ENCODE peak calls at places on chromosomes 12 and 14, in five cellular contexts. B, J, U, T and D are unnamed samples.

GRCh38 chr12:117188961-117189724 is 1.1 kb downstream of the FBXO21 start:
- DNase-seq in B (peak; percentile 72), T (no peak), J (peak; percentile 19), U (no peak), D (no peak)

GRCh38 chr12:95158919-95159318 is 58.3 kb downstream of the FGD6 start:
- DNase-seq in U (no peak), T (no peak), J (no peak), B (no peak), D (no peak)

GRCh38 chr14:31411218-31411727 is 9.1 kb downstream of the HEATR5A start:
- DNase-seq in J (no peak), B (peak; percentile 59), U (no peak), T (no peak), D (no peak)

GRCh38 chr12:131208425-131208824 is 254.7 kb downstream of the ADGRD1 start:
- DNase-seq in U (no peak), J (no peak), T (no peak), B (no peak), D (no peak)

GRCh38 chr12:32765906-32766305 is 10.2 kb upstream of the YARS2 start:
- DNase-seq in J (no peak), U (no peak), B (no peak), T (no peak), D (no peak)

GRCh38 chr14:37343307-37344094 is 145.8 kb downstream of the MIPOL1 start:
- DNase-seq in T (no peak), U (no peak), B (peak; percentile 48), J (no peak), D (no peak)

GRCh38 chr12:48237048-48237630 is 34.0 kb upstream of the OR10AD1 start:
- DNase-seq in U (no peak), T (no peak), J (no peak), B (no peak), D (no peak)

GRCh38 chr14:105496831-105497591 is 6.0 kb downstream of the TEDC1 start:
- DNase-seq in B (no peak), T (no peak), J (no peak), U (no peak), D (no peak)

GRCh38 chr12:103930787-103931536 is 752 bp downstream of the HSP90B1 start:
- DNase-seq in U (no peak), B (peak; percentile 30), J (peak; percentile 42), T (peak; percentile 47), D (no peak)

GRCh38 chr12:123265851-123266678 is 5.6 kb downstream of the CDK2AP1 start:
- DNase-seq in B (no peak), T (no peak), U (no peak), J (no peak), D (no peak)

GRCh38 chr14:83632375-83632774 is 1897.6 kb upstream of the FLRT2 start:
- DNase-seq in U (no peak), T (no peak), B (no peak), J (no peak), D (no peak)
- TF ChIP-seq RCOR1 in U (no peak), T (no peak), B (no peak), J (no peak), D (no peak)

GRCh38 chr12:49962861-49963765 is 1.4 kb downstream of the AQP5 start:
- DNase-seq in T (no peak), J (peak; percentile 65), B (no peak), U (no peak), D (no peak)
- TF ChIP-seq RCOR1 in T (no peak), J (no peak), B (no peak), U (no peak), D (no peak)

GRCh38 chr14:55536208-55536708 is 43.7 kb upstream of the KTN1 start:
- DNase-seq in B (no peak), J (no peak), U (no peak), T (no peak), D (no peak)

GRCh38 chr14:55535521-55536207 is 44.3 kb upstream of the KTN1 start:
- DNase-seq in J (no peak), U (no peak), T (no peak), B (peak; percentile 23), D (no peak)

GRCh38 chr14:55530464-55530863 is 49.5 kb upstream of the KTN1 start:
- DNase-seq in U (no peak), T (no peak), B (no peak), J (no peak), D (no peak)

GRCh38 chr14:55533960-55534359 is 46.0 kb upstream of the KTN1 start:
- DNase-seq in J (no peak), T (no peak), U (no peak), B (no peak), D (no peak)

DNA sequence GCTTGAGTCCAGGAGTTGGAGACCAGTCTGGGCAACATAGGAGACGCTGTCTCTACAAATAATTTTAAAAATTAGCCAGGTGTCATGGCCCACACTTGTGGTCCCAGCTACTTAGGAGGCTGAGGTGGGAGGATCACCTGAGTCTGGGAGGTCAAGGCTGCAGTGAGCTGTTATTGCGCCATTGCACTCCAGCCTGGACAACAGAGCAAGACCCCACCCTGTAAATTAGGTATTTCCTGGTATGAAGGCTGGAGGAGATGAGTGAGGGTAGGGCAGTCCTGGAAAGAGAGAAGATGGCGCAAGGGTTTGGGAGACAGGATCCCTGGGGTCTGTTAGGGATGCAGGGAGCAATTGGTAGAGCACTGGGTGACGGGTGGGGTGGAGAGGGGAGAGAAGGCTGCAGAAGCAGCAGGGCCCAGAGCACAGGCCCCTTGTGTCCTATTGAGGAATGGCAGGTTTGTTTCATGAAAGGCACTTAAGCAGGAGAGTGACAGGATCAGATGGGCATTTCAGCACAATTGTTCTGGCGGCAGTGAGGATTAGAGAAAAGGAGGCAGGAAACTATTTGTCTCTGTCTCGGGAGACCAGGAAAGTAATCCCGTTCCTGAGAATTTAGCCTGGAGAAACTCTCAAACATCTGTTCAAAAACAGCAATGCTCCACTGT is 47.2 kb upstream of the KTN1 start:
- DNase-seq in J (no peak), U (no peak), T (no peak), B (no peak), D (no peak)
- TF ChIP-seq RCOR1 in J (no peak), U (no peak), T (no peak), B (no peak), D (no peak)

GRCh38 chr12:52139147-52139546 is 52.7 kb downstream of the KRT80 start:
- DNase-seq in B (no peak), T (no peak), J (no peak), U (no peak), D (no peak)
- TF ChIP-seq RCOR1 in B (no peak), T (no peak), J (no peak), U (no peak), D (no peak)

DNA sequence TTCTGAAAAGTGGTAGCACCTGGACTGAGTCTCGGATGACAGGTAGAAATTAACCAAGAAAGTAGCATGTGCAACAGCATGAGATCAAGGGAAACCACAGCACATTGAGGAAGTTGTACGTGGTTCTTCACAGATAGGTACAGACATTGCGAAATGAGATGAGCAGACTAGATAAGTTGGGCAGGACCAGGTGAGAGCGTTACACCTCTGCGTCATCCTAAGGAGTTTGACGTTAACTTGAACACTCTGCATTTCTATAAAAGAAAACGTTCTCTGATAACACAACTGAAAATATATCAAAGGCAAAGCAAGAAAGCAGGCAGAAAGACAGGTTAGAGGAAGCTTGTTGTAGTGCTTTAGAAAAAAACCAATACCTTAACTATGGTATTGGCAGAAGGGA is 98.5 kb upstream of the RASSF8 start:
- DNase-seq in J (no peak), B (no peak), U (no peak), T (no peak), D (no peak)
- TF ChIP-seq RCOR1 in J (no peak), B (no peak), U (no peak), T (no peak), D (no peak)

GRCh38 chr12:26150737-26151450 is 26.1 kb upstream of the BHLHE41 start:
- DNase-seq in U (no peak), T (no peak), J (no peak), B (peak; percentile 79), D (no peak)
- TF ChIP-seq RCOR1 in U (no peak), T (no peak), J (no peak), B (no peak), D (no peak)

GRCh38 chr14:59634617-59635016 is 58.0 kb upstream of the CCDC175 start:
- DNase-seq in U (no peak), T (no peak), B (no peak), J (no peak), D (no peak)

GRCh38 chr14:59629384-59630158 is 53.0 kb upstream of the CCDC175 start:
- DNase-seq in B (no peak), J (no peak), T (no peak), U (peak; percentile 45), D (no peak)

GRCh38 chr14:59632381-59632780 is 55.8 kb upstream of the CCDC175 start:
- DNase-seq in B (peak; percentile 6), T (peak; percentile 31), J (peak; percentile 39), U (peak; percentile 58), D (no peak)

GRCh38 chr14:59630281-59630963 is 53.8 kb upstream of the CCDC175 start:
- DNase-seq in J (no peak), B (no peak), U (peak; percentile 89), T (no peak), D (no peak)

GRCh38 chr14:59631237-59631636 is 54.6 kb upstream of the CCDC175 start:
- DNase-seq in T (peak; percentile 31), U (peak; percentile 39), B (no peak), J (peak; percentile 12), D (no peak)
- TF ChIP-seq RCOR1 in T (no peak), U (no peak), B (no peak), J (no peak), D (no peak)